ENCODE peak calls at places on chromosomes 16 and 17, in six cellular contexts. B is GM23248, R is SK-N-SH, F is MM.1S, N is HCT116, D is neural progenitor cell. S is an unnamed sample.

GRCh38 chr16:67301080-67301757 is 21.9 kb downstream of the PLEKHG4 start:
- DNase-seq in F (no peak), D (no peak), N (no peak), R (no peak), B (peak), S (no peak)

GRCh38 chr17:8122923-8123694 is 797 bp downstream of the HES7 start:
- DNase-seq in N (no peak), R (peak), B (peak), D (peak), F (peak), S (peak)

GRCh38 chr17:67431210-67432015 is 54.3 kb downstream of the PITPNC1 start:
- DNase-seq in D (no peak), R (no peak), N (peak), F (no peak), B (peak), S (peak)

GRCh38 chr16:89921699-89922476 is 1.3 kb upstream of the TUBB3 start:
- DNase-seq in D (peak), R (peak), F (no peak), N (peak), B (peak), S (peak)

GRCh38 chr16:2914233-2914632 is 2.5 kb downstream of the FLYWCH1 start:
- DNase-seq in B (no peak), R (no peak), N (no peak), D (no peak), F (no peak), S (no peak)

GRCh38 chr17:80322864-80323263 is 62.2 kb downstream of the RNF213 start:
- DNase-seq in R (no peak), N (no peak), F (no peak), B (no peak), D (no peak), S (no peak)

GRCh38 chr17:78613423-78613822 is 36.2 kb upstream of the DNAH17 start:
- DNase-seq in N (no peak), D (no peak), F (no peak), R (peak), B (no peak), S (no peak)

GRCh38 chr17:28493467-28493866 is 12.7 kb upstream of the FOXN1 start:
- DNase-seq in R (no peak), N (no peak), D (no peak), F (no peak), B (peak), S (no peak)

GRCh38 chr17:21357696-21358095 is 18.5 kb upstream of the KCNJ12 start:
- DNase-seq in F (no peak), R (no peak), N (no peak), D (no peak), B (no peak), S (no peak)

GRCh38 chr17:32310927-32311568 is 30.9 kb downstream of the C17orf75 start:
- DNase-seq in N (no peak), B (peak), D (peak), R (peak), F (no peak), S (no peak)

GRCh38 chr17:80725532-80725931 is 180.9 kb downstream of the RPTOR start:
- DNase-seq in R (peak), F (no peak), D (no peak), N (no peak), B (peak), S (no peak)

GRCh38 chr17:79220201-79220714 is 145.6 kb downstream of the ENGASE start:
- DNase-seq in D (peak), R (peak), B (no peak), N (no peak), F (no peak), S (no peak)

GRCh38 chr17:45147581-45148182 is 593 bp upstream of the HEXIM1 start:
- DNase-seq in D (peak), N (peak), B (peak), F (peak), R (no peak), S (peak)

GRCh38 chr16:88442435-88442810 is 10.7 kb upstream of the ZFPM1 start:
- DNase-seq in D (no peak), N (no peak), B (no peak), R (no peak), F (no peak), S (no peak)

GRCh38 chr16:23509763-23510153 is 536 bp downstream of the GGA2 start:
- DNase-seq in F (peak), N (no peak), D (peak), B (peak), R (no peak), S (peak)

GRCh38 chr17:53780320-53780719 is 42.4 kb upstream of the KIF2B start:
- DNase-seq in B (no peak), R (no peak), D (no peak), F (peak), N (no peak), S (no peak)

GRCh38 chr17:81365601-81366585 is 29.4 kb upstream of the BAHCC1 start:
- DNase-seq in D (no peak), F (no peak), B (no peak), R (peak), N (peak), S (peak)

GRCh38 chr17:65131244-65131643 is 5.9 kb upstream of the RGS9 start:
- DNase-seq in N (no peak), B (no peak), F (no peak), D (no peak), R (no peak), S (no peak)

GRCh38 chr17:1107777-1108559 is 71.8 kb downstream of the ABR start:
- DNase-seq in R (no peak), D (no peak), B (peak), N (no peak), F (no peak), S (no peak)

GRCh38 chr16:85610059-85610445 is 3.1 kb upstream of the GSE1 start:
- DNase-seq in B (no peak), F (no peak), N (no peak), D (no peak), R (no peak), S (peak)

GRCh38 chr16:65546353-65546791 is 424.5 kb upstream of the CDH11 start:
- DNase-seq in F (no peak), B (peak), D (no peak), R (peak), N (no peak), S (no peak)

GRCh38 chr17:27868565-27868964 is 24.6 kb downstream of the LYRM9 start:
- DNase-seq in D (no peak), B (no peak), F (no peak), R (no peak), N (no peak), S (no peak)

GRCh38 chr17:76793775-76794174 is 55.9 kb downstream of the MFSD11 start:
- DNase-seq in D (peak), F (peak), N (peak), B (peak), R (peak), S (peak)

GRCh38 chr16:84095466-84095865 is 21.3 kb downstream of the MBTPS1 start:
- DNase-seq in F (no peak), N (no peak), R (no peak), B (no peak), D (no peak), S (no peak)

GRCh38 chr16:85524630-85525463 is 88.3 kb upstream of the GSE1 start:
- DNase-seq in N (no peak), F (no peak), B (no peak), D (peak), R (peak), S (peak)

GRCh38 chr17:11296994-11297393 is 56.0 kb downstream of the SHISA6 start:
- DNase-seq in D (peak), N (no peak), R (peak), F (no peak), B (no peak), S (peak)
- TF ChIP-seq EZH2phosphoT487 in D (no peak), N (no peak), R (no peak), F (no peak), B (no peak), S (no peak)

GRCh38 chr16:81253141-81253540 is 14.7 kb downstream of the BCO1 start:
- DNase-seq in B (no peak), R (no peak), D (no peak), F (no peak), N (no peak), S (no peak)
- H3K9ac ChIP-seq in B (no peak), R (no peak), D (no peak), F (no peak), N (no peak), S (no peak)

GRCh38 chr17:48241770-48242497 is 134.4 kb downstream of the SNX11 start:
- DNase-seq in F (no peak), R (no peak), N (no peak), D (no peak), B (no peak), S (no peak)
- TF ChIP-seq EZH2phosphoT487 in F (no peak), R (no peak), N (no peak), D (no peak), B (no peak), S (no peak)

GRCh38 chr16:50809561-50809960 is 67.7 kb downstream of the CYLD start:
- DNase-seq in R (no peak), B (no peak), N (no peak), D (no peak), F (no peak), S (no peak)

GRCh38 chr16:50802958-50803357 is 61.1 kb downstream of the CYLD start:
- DNase-seq in D (no peak), N (no peak), B (no peak), F (no peak), R (no peak), S (no peak)

GRCh38 chr16:50808929-50809538 is 67.1 kb downstream of the CYLD start:
- DNase-seq in D (no peak), F (no peak), N (no peak), B (no peak), R (no peak), S (no peak)

GRCh38 chr16:50804290-50804907 is 62.5 kb downstream of the CYLD start:
- DNase-seq in R (no peak), F (no peak), D (no peak), N (no peak), B (no peak), S (no peak)

DNA sequence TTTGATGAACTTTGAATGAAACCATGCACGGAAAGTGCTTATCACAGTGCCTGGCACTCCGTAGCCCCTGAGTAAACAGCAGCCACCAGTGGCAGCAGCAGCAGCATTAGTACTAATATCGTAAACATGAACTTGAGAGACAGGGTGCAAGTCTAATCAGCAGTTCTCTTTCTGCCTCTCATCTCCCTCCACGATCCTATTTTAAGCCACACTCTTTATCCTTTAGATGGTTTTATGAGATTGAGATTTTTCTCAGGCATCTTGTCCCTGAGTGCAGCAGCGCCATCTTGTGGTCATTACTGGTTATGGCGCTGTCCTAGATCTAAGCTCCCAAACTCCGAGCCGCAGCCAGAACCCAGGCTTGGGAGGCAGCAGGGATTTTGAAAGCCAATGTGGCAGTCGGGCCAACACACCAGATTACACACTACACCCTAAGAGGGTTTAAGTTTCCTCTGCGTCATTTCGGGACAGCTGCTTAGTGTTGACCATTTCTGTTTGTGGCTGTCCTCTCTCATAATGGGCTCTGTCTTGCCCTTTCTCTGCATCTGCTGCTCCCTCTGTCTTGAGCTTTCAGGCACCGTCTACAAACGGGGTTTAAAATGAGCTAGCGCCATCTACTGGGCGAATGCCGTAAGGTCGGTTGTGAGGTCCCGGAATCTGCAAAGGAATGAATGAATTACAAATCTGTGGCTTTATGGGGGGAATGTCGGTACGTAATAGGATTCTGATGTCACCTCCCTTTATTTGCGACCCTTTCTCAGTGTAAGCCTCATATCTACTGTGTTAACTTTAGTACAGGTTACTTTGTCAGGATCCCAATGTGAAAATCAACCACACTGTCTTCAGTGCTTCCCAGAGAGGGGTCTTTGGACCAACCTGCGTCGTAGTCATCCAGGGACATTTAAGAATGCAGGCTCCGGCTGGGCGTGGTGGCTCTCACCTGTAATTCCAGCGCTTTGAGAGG is 64.5 kb downstream of the CYLD start:
- DNase-seq in D (peak), N (peak), B (peak), F (peak), R (peak), S (peak)
- H3K9ac ChIP-seq in D (no peak), N (no peak), B (peak), F (no peak), R (no peak), S (no peak)

DNA sequence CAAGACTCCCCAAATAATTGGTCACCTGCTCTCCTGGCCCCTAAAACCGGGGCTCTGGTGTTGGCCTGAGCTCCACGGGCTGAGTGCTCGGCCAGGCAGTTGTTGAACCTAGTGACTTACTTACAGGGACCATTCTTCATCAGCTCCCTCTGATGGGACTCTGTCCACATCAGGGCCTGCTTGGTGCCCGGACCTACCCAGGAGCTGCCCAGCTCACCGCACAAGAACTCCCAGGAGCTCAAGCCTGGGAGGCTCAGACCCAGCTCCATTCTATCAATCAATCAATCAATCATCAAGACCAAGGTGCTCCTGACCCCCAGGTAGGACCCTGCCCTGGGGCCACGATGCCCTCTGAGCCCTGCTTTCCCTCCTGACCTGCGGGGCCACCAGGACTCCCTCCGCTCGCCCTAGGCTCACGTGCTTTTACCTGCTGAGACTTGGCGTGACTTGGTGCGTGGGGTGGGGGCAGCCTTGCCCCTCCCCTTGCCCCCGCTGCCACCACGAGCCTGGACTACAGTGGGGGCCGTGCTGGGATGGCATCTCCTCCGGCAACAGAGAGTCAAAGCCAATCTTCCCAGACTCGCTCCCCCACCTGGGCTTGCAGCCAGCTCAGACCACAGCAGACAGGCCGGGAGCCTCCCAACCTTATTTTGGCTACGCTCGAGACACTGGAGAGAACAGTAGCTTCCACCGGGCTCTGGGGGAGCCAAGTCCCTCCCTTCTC is 15.7 kb downstream of the IL34 start:
- DNase-seq in N (no peak), D (no peak), R (peak), F (no peak), B (no peak), S (no peak)
- TF ChIP-seq EZH2phosphoT487 in N (no peak), D (no peak), R (no peak), F (no peak), B (no peak), S (no peak)

GRCh38 chr17:64081802-64082799 is 47.8 kb downstream of the ERN1 start:
- DNase-seq in D (no peak), N (peak), B (peak), F (peak), R (peak), S (peak)
- H3K9ac ChIP-seq in D (no peak), N (peak), B (peak), F (peak), R (no peak), S (peak)